ENCODE peak calls at places on chromosomes 3 and 15, in eight cellular contexts. T, K, B, W, S, G, F and Y are unnamed samples.

GRCh38 chr15:90388462-90389182 is 580 bp downstream of the IQGAP1 start:
- DNase-seq in B (peak; percentile 78), K (peak; percentile 46), S (peak; percentile 49), G (no peak), W (peak; percentile 60), F (no peak), T (no peak), Y (peak; percentile 63)

GRCh38 chr3:119395923-119396358 is 67.5 kb downstream of the TMEM39A start:
- DNase-seq in K (no peak), W (no peak), F (no peak), S (no peak), G (no peak), B (no peak), T (no peak), Y (no peak)

GRCh38 chr3:98554580-98554979 is 22.8 kb downstream of the GPR15 start:
- DNase-seq in S (no peak), T (no peak), B (no peak), W (no peak), K (no peak), G (no peak), F (no peak), Y (no peak)

GRCh38 chr15:95995375-95996168 is 334.9 kb upstream of the NR2F2 start:
- DNase-seq in B (peak; percentile 12), T (no peak), F (no peak), W (no peak), S (no peak), K (no peak), G (no peak), Y (peak; percentile 22)

GRCh38 chr3:184808021-184808420 is 3.9 kb upstream of the VPS8 start:
- DNase-seq in B (no peak), W (no peak), T (no peak), S (no peak), G (no peak), K (peak; percentile 43), F (no peak), Y (no peak)

GRCh38 chr3:158494657-158495056 is 76.3 kb upstream of the MLF1 start:
- DNase-seq in B (no peak), K (no peak), G (no peak), F (no peak), S (no peak), T (no peak), W (no peak), Y (no peak)

GRCh38 chr3:188180114-188180513 is 26.2 kb downstream of the LPP start:
- DNase-seq in S (no peak), W (no peak), B (no peak), T (no peak), K (no peak), G (no peak), F (no peak), Y (no peak)

GRCh38 chr3:78268716-78269668 is 1229.1 kb downstream of the ROBO2 start:
- DNase-seq in T (no peak), F (no peak), G (no peak), K (no peak), W (no peak), S (no peak), B (no peak), Y (no peak)

GRCh38 chr3:146145642-146146041 is 15.3 kb downstream of the PLOD2 start:
- DNase-seq in B (no peak), G (no peak), K (no peak), T (no peak), S (no peak), F (no peak), W (no peak), Y (no peak)